ENCODE peak calls at places on chromosome 1, in six cellular contexts. P, Z, C, U, N and I are unnamed samples.

GRCh38 chr1:12593621-12594066 is 24.4 kb downstream of the DHRS3 start:
- DNase-seq in C (peak; percentile 45), U (no peak), Z (peak; percentile 72), P (no peak), N (no peak), I (no peak)

GRCh38 chr1:150015733-150016132 is 5.2 kb upstream of the OTUD7B start:
- DNase-seq in Z (no peak), N (no peak), U (no peak), P (no peak), C (no peak), I (no peak)

GRCh38 chr1:161166669-161167548 is 683 bp downstream of the PPOX start:
- DNase-seq in P (no peak), Z (no peak), U (no peak), C (no peak), N (peak; percentile 63), I (no peak)

GRCh38 chr1:97396463-97396862 is 524.4 kb downstream of the DPYD start:
- DNase-seq in C (no peak), U (no peak), Z (no peak), N (no peak), P (no peak), I (no peak)

GRCh38 chr1:197356723-197357533 is 88.9 kb downstream of the CRB1 start:
- DNase-seq in U (no peak), Z (peak; percentile 58), N (peak; percentile 46), C (peak; percentile 56), P (peak; percentile 14), I (peak; percentile 35)

GRCh38 chr1:244214009-244214967 is 163.2 kb downstream of the ZBTB18 start:
- DNase-seq in U (no peak), P (no peak), C (peak; percentile 72), Z (peak; percentile 100), N (peak; percentile 56), I (peak; percentile 99)

GRCh38 chr1:218553197-218553596 is 208.1 kb downstream of the TGFB2 start:
- DNase-seq in C (peak; percentile 10), N (no peak), P (no peak), Z (peak; percentile 46), U (no peak), I (no peak)

GRCh38 chr1:1162597-1163537 is 10.8 kb upstream of the TTLL10 start:
- DNase-seq in U (no peak), C (no peak), P (peak; percentile 93), Z (no peak), N (no peak), I (no peak)

GRCh38 chr1:28085129-28085528 is 3.3 kb downstream of the EYA3 start:
- DNase-seq in N (no peak), P (no peak), C (no peak), Z (no peak), U (no peak), I (no peak)

GRCh38 chr1:204361341-204361771 is 1.6 kb upstream of the PLEKHA6 start:
- DNase-seq in Z (no peak), U (no peak), P (no peak), C (no peak), N (no peak), I (no peak)

GRCh38 chr1:232845521-232845920 is 40.3 kb downstream of the MAP10 start:
- DNase-seq in Z (no peak), C (no peak), P (no peak), U (no peak), N (no peak), I (no peak)

GRCh38 chr1:154483941-154484803 is 17.8 kb upstream of the TDRD10 start:
- DNase-seq in P (no peak), U (no peak), Z (peak; percentile 84), C (no peak), N (no peak), I (peak; percentile 42)

GRCh38 chr1:226223786-226224244 is 351 bp downstream of the MIXL1 start:
- DNase-seq in N (no peak), P (no peak), U (no peak), Z (no peak), C (peak; percentile 29), I (no peak)